ENCODE peak calls at places on chromosomes 7 and 10, in six cellular contexts. U is CD4-positive, alpha-beta T cell; T is MM.1S; K is adipocyte; B is neural progenitor cell; W is right cardiac atrium. A is an unnamed sample.

GRCh38 chr7:97096037-97096436 is 21.5 kb upstream of the SDHAF3 start:
- DNase-seq in U (no peak), T (no peak), K (no peak), B (no peak), W (no peak), A (no peak)

GRCh38 chr7:107232568-107233090 is 63.8 kb downstream of the HBP1 start:
- DNase-seq in U (no peak), T (no peak), K (peak; percentile 14), B (peak; percentile 27), W (no peak), A (no peak)

GRCh38 chr7:155721056-155721455 is 76.6 kb downstream of the RBM33 start:
- DNase-seq in U (no peak), T (no peak), K (no peak), B (no peak), W (no peak), A (no peak)

GRCh38 chr7:130887182-130888016 is 153.4 kb upstream of the KLF14 start:
- DNase-seq in U (no peak), T (no peak), K (peak; percentile 86), B (no peak), W (peak; percentile 31), A (no peak)

GRCh38 chr10:24556746-24557742 is 166.6 kb downstream of the ARHGAP21 start:
- DNase-seq in U (no peak), T (peak; percentile 71), K (peak; percentile 81), B (peak; percentile 81), W (peak; percentile 17), A (no peak)

GRCh38 chr7:538764-539685 is 19.4 kb upstream of the PDGFA start:
- DNase-seq in U (no peak), T (no peak), K (no peak), B (no peak), W (peak; percentile 55), A (no peak)

GRCh38 chr7:155278921-155279320 is 18.8 kb upstream of the INSIG1 start:
- DNase-seq in U (no peak), T (no peak), K (no peak), B (no peak), W (peak; percentile 70), A (no peak)

GRCh38 chr7:1247527-1248041 is 14.9 kb downstream of the UNCX start:
- DNase-seq in U (peak; percentile 22), T (no peak), K (no peak), B (peak; percentile 87), W (peak; percentile 40), A (no peak)

GRCh38 chr10:44714451-44714850 is 196.7 kb upstream of the TMEM72 start:
- DNase-seq in U (no peak), T (no peak), K (no peak), B (no peak), W (no peak), A (no peak)

GRCh38 chr7:21902240-21902639 is 43.5 kb downstream of the CDCA7L start:
- DNase-seq in U (no peak), T (no peak), K (peak; percentile 45), B (no peak), W (no peak), A (no peak)

GRCh38 chr10:89481662-89482061 is 53.7 kb downstream of the SLC16A12 start:
- DNase-seq in U (no peak), T (no peak), K (peak; percentile 96), B (no peak), W (no peak), A (no peak)

GRCh38 chr10:119177708-119178370 is 773 bp downstream of the PRDX3 start:
- DNase-seq in U (no peak), T (no peak), K (no peak), B (no peak), W (no peak), A (no peak)

GRCh38 chr10:26790596-26790995 is 70.2 kb downstream of the ABI1 start:
- DNase-seq in U (no peak), T (no peak), K (peak; percentile 22), B (no peak), W (no peak), A (no peak)

GRCh38 chr10:26787362-26787761 is 73.4 kb downstream of the ABI1 start:
- DNase-seq in U (no peak), T (no peak), K (no peak), B (no peak), W (no peak), A (no peak)

GRCh38 chr10:26798298-26798697 is 62.5 kb downstream of the ABI1 start:
- DNase-seq in U (no peak), T (peak; percentile 21), K (no peak), B (no peak), W (no peak), A (no peak)

GRCh38 chr10:26797340-26797739 is 63.4 kb downstream of the ABI1 start:
- DNase-seq in U (no peak), T (no peak), K (no peak), B (no peak), W (no peak), A (no peak)

DNA sequence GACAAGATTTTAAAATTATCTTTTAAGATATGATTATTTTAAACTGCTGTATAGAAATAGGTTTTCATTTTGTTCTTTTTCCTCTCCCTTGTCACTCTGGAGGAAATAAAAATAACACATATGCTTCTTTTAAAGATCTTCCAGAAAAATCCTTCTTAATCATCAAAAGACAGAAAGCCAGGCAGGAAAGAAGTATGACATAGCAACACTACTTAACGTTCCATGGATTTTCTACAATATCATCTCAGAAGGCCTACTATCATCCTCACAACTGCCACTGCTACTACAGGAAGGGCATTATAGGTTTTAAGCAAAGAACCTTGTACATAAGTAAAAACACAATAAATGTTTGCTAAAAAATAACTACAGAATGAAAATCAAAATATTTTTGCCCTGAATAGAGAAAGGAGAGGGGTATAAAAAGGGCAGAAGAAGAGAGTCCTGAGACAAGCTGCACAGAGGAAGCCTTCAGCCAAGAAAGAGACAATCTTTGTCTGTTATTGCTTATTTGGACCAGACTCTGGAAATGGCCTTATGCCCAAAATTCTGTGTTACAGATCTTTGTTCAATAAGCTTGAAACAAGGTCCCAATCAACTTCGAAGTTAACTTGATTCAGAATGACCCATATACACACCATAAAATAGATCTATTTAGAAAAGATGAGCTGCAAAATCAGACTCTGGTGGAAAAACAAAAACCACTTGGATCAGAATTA is 67.8 kb downstream of the ABI1 start:
- DNase-seq in U (no peak), T (no peak), K (peak; percentile 7), B (no peak), W (no peak), A (no peak)
- H3K9me3 ChIP-seq in U (no peaks in the 10 kb centered on the region), T (no peaks in the 10 kb centered on the region), K (peaks cover 4% of the 10 kb centered on the region), B (no peaks in the 10 kb centered on the region), W (no peaks in the 10 kb centered on the region), A (no peaks in the 10 kb centered on the region)

GRCh38 chr7:63876707-63877322 is 121.8 kb upstream of the ZNF722 start:
- DNase-seq in U (no peak), T (no peak), K (no peak), B (no peak), W (no peak), A (no peak)
- H3K9me3 ChIP-seq in U (peaks cover 66% of the 10 kb centered on the region), T (no peaks in the 10 kb centered on the region), K (peaks cover 89% of the 10 kb centered on the region), B (peaks cover 76% of the 10 kb centered on the region), W (peaks cover 11% of the 10 kb centered on the region), A (peaks cover 12% of the 10 kb centered on the region)

DNA sequence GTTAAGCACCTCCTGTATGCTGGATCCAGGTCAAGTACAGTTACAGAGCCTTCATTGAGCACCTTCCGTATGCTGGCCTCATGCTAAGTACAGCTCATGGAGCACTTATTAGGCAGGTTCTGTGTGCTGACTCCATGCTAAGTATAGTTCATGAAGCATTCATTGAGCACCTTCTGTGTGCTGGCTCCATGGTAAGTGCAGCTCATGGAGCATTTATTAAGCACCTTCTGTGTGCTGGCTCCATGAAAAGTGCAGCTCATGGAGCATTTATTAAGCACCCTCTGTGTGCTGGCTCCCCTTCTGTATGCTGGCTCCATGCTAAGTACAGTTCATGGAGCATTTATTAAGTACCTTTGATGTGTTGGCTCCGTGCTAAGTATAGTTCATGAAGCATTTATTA is 30.5 kb downstream of the MMD2 start:
- DNase-seq in U (no peak), T (no peak), K (no peak), B (no peak), W (no peak), A (no peak)
- H3K9me3 ChIP-seq in U (no peaks in the 10 kb centered on the region), T (no peaks in the 10 kb centered on the region), K (peaks cover 3% of the 10 kb centered on the region), B (no peaks in the 10 kb centered on the region), W (no peaks in the 10 kb centered on the region), A (no peaks in the 10 kb centered on the region)

GRCh38 chr7:158192184-158192835 is 395.3 kb downstream of the PTPRN2 start:
- DNase-seq in U (no peak), T (no peak), K (no peak), B (no peak), W (no peak), A (no peak)

GRCh38 chr7:158190756-158191155 is 396.9 kb downstream of the PTPRN2 start:
- DNase-seq in U (no peak), T (no peak), K (no peak), B (no peak), W (no peak), A (no peak)

GRCh38 chr7:158192956-158193355 is 394.7 kb downstream of the PTPRN2 start:
- DNase-seq in U (no peak), T (no peak), K (no peak), B (no peak), W (no peak), A (no peak)

GRCh38 chr7:158193446-158193845 is 394.2 kb downstream of the PTPRN2 start:
- DNase-seq in U (no peak), T (no peak), K (no peak), B (no peak), W (no peak), A (no peak)

GRCh38 chr7:158191671-158192070 is 396.0 kb downstream of the PTPRN2 start:
- DNase-seq in U (no peak), T (no peak), K (no peak), B (no peak), W (no peak), A (no peak)
- H3K9me3 ChIP-seq in U (no peaks in the 10 kb centered on the region), T (no peaks in the 10 kb centered on the region), K (peaks cover 20% of the 10 kb centered on the region), B (no peaks in the 10 kb centered on the region), W (no peaks in the 10 kb centered on the region), A (peaks cover 2% of the 10 kb centered on the region)

GRCh38 chr7:64999165-65000004 is 7.1 kb downstream of the ERV3-1 start:
- DNase-seq in U (no peak), T (peak; percentile 74), K (peak; percentile 42), B (no peak), W (peak; percentile 51), A (no peak)

GRCh38 chr7:64998865-64999164 is 7.7 kb downstream of the ERV3-1 start:
- DNase-seq in U (no peak), T (no peak), K (no peak), B (no peak), W (no peak), A (no peak)

GRCh38 chr7:64996305-64996704 is 5.5 kb upstream of the ZNF117 start:
- DNase-seq in U (no peak), T (no peak), K (no peak), B (no peak), W (no peak), A (no peak)

GRCh38 chr7:64997927-64998391 is 7.1 kb upstream of the ZNF117 start:
- DNase-seq in U (no peak), T (no peak), K (peak; percentile 45), B (no peak), W (no peak), A (no peak)

DNA sequence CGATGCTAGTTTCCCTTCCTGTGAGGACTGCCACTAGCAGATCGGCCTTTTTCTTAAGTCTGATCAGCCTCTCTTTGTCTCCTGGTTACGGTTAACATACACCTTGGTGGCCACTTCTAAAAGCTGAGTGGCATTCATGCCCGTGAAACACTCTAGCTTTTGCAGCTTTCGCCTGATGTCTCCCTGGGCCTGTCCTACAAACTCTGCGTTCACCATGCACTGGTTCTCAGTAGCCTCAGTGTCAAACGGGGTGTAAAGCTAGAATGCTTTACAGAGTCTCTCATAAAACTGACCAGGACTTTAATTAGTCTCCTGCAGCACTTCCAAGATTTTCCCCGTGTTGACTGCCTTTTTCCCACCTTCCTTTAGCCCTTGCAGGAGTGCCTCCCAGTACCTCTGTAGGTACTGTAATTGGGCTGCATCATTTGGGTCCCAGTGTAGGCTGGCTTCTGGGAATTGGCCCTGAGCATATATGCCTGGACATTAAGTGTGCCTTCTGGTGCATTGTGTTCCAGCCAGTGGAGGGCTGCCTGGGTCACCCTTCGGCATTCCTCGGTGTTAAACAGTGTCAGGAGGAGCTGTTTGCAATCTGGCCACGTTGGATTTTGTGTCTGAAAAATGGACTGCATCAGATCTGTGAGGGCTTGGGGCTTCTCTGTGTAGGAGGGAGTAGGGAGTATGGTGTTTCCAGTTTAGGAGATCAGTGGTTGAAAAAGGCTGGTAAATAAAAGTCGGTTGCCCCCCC is 6.5 kb upstream of the ZNF117 start:
- DNase-seq in U (no peak), T (no peak), K (no peak), B (no peak), W (no peak), A (no peak)
- H3K9me3 ChIP-seq in U (peaks cover 76% of the 10 kb centered on the region), T (no peaks in the 10 kb centered on the region), K (peaks cover 4% of the 10 kb centered on the region), B (peaks cover 22% of the 10 kb centered on the region), W (peaks cover 2% of the 10 kb centered on the region), A (peaks cover 6% of the 10 kb centered on the region)